ENCODE peak calls at places on chromosomes 6 and 20, in nine cellular contexts. F is AG10803, A is glutamatergic neuron, V is C1 segment of cervical spinal cord, M is myocyte, J is PC-3, L is SJSA1, N is A172, S is NCI-H1417. B is an unnamed sample.

GRCh38 chr6:42532038-42532669 is 31.7 kb upstream of the UBR2 start:
- DNase-seq in F (peak), A (no peak), V (no peak), M (peak), J (peak), L (peak), N (peak), S (peak), B (peak)

GRCh38 chr6:117518870-117519269 is 36.4 kb downstream of the DCBLD1 start:
- DNase-seq in F (no peak), A (no peak), V (no peak), M (no peak), J (no peak), L (no peak), N (no peak), S (no peak), B (no peak)

GRCh38 chr6:75563032-75563431 is 38.6 kb upstream of the SENP6 start:
- DNase-seq in F (peak), A (no peak), V (no peak), M (peak), J (peak), L (no peak), N (peak), S (peak), B (no peak)

GRCh38 chr20:41181567-41181966 is 44.2 kb downstream of the PLCG1 start:
- DNase-seq in F (no peak), A (no peak), V (no peak), M (no peak), J (no peak), L (peak), N (no peak), S (no peak), B (no peak)

GRCh38 chr20:43442310-43442880 is 15.3 kb upstream of the SRSF6 start:
- DNase-seq in F (peak), A (no peak), V (no peak), M (peak), J (peak), L (no peak), N (peak), S (no peak), B (no peak)

GRCh38 chr6:56718236-56718635 is 75.5 kb upstream of the DST start:
- DNase-seq in F (no peak), A (no peak), V (no peak), M (no peak), J (no peak), L (no peak), N (no peak), S (no peak), B (no peak)

GRCh38 chr6:26538572-26538902 is 371 bp downstream of the HMGN4 start:
- DNase-seq in F (no peak), A (no peak), V (no peak), M (no peak), J (peak), L (no peak), N (peak), S (no peak), B (peak)

GRCh38 chr6:137266032-137266586 is 46.9 kb upstream of the IFNGR1 start:
- DNase-seq in F (no peak), A (no peak), V (no peak), M (no peak), J (no peak), L (no peak), N (no peak), S (no peak), B (no peak)

GRCh38 chr6:127921982-127922381 is 21.1 kb upstream of the THEMIS start:
- DNase-seq in F (no peak), A (no peak), V (no peak), M (no peak), J (no peak), L (no peak), N (no peak), S (no peak), B (no peak)

GRCh38 chr6:11585426-11586016 is 48.0 kb downstream of the TMEM170B start:
- DNase-seq in F (peak), A (no peak), V (no peak), M (peak), J (peak), L (no peak), N (peak), S (peak), B (peak)

GRCh38 chr20:53917145-53918009 is 153.0 kb downstream of the BCAS1 start:
- DNase-seq in F (peak), A (no peak), V (no peak), M (peak), J (peak), L (no peak), N (peak), S (no peak), B (no peak)

GRCh38 chr6:70289299-70289698 is 13.6 kb downstream of the COL9A1 start:
- DNase-seq in F (no peak), A (no peak), V (no peak), M (peak), J (no peak), L (no peak), N (no peak), S (no peak), B (no peak)

GRCh38 chr6:90175627-90176538 is 120.8 kb downstream of the BACH2 start:
- DNase-seq in F (no peak), A (peak), V (no peak), M (no peak), J (no peak), L (no peak), N (no peak), S (no peak), B (peak)

GRCh38 chr20:13029687-13030510 is 21.1 kb downstream of the SPTLC3 start:
- DNase-seq in F (peak), A (no peak), V (no peak), M (peak), J (peak), L (peak), N (peak), S (no peak), B (peak)

GRCh38 chr20:21503345-21503744 is 10.5 kb downstream of the NKX2-2 start:
- DNase-seq in F (peak), A (no peak), V (peak), M (peak), J (peak), L (no peak), N (peak), S (no peak), B (no peak)

GRCh38 chr6:30121446-30122065 is 8.7 kb upstream of the TRIM31 start:
- DNase-seq in F (no peak), A (no peak), V (no peak), M (no peak), J (no peak), L (no peak), N (no peak), S (no peak), B (no peak)

GRCh38 chr20:51333446-51333845 is 209.1 kb downstream of the NFATC2 start:
- DNase-seq in F (no peak), A (no peak), V (no peak), M (no peak), J (no peak), L (no peak), N (no peak), S (no peak), B (no peak)

GRCh38 chr6:167965602-167966539 is 31.6 kb upstream of the KIF25 start:
- DNase-seq in F (no peak), A (no peak), V (no peak), M (no peak), J (no peak), L (no peak), N (no peak), S (no peak), B (no peak)

GRCh38 chr20:22385602-22386299 is 198.6 kb downstream of the FOXA2 start:
- DNase-seq in F (no peak), A (no peak), V (no peak), M (no peak), J (peak), L (no peak), N (peak), S (peak), B (peak)

GRCh38 chr6:158036261-158036660 is 54.6 kb downstream of the SYNJ2 start:
- DNase-seq in F (no peak), A (no peak), V (no peak), M (no peak), J (no peak), L (no peak), N (no peak), S (no peak), B (no peak)

B was measured in RWPE1.